ENCODE peak calls at places on chromosomes 5 and 9, in four cellular contexts. Q is PC-3; N is upper lobe of left lung; B is CD8-positive, alpha-beta T cell. T is an unnamed sample.

GRCh38 chr5:177491429-177491945 is 5.9 kb downstream of the PDLIM7 start:
- DNase-seq in Q (peak; percentile 38), N (peak; percentile 89), B (no peak), T (no peak)

GRCh38 chr5:65184780-65185179 is 296.9 kb downstream of the ADAMTS6 start:
- DNase-seq in Q (no peak), N (no peak), B (no peak), T (no peak)

GRCh38 chr5:150505816-150506215 is 2.1 kb upstream of the NDST1 start:
- DNase-seq in Q (no peak), N (no peak), B (no peak), T (no peak)

GRCh38 chr5:95673076-95673475 is 9.7 kb downstream of the SPATA9 start:
- DNase-seq in Q (no peak), N (no peak), B (no peak), T (no peak)

GRCh38 chr9:84843175-84843824 is 173.8 kb downstream of the NTRK2 start:
- DNase-seq in Q (no peak), N (no peak), B (no peak), T (no peak)

GRCh38 chr9:37650873-37651768 is at the start of gene FRMPD1:
- DNase-seq in Q (peak; percentile 58), N (peak; percentile 95), B (peak; percentile 40), T (peak; percentile 50)

GRCh38 chr9:130264414-130265350 is 878 bp upstream of the HMCN2 start:
- DNase-seq in Q (no peak), N (no peak), B (no peak), T (no peak)

GRCh38 chr9:2635922-2636321 is 14.3 kb downstream of the VLDLR start:
- DNase-seq in Q (no peak), N (no peak), B (no peak), T (no peak)

GRCh38 chr5:179243333-179243732 is 101.9 kb downstream of the ADAMTS2 start:
- DNase-seq in Q (no peak), N (no peak), B (no peak), T (no peak)

GRCh38 chr5:6754766-6755165 is 41.5 kb downstream of the TENT4A start:
- DNase-seq in Q (no peak), N (peak; percentile 77), B (no peak), T (no peak)

GRCh38 chr9:34783951-34784487 is 74.1 kb upstream of the CCL21 start:
- DNase-seq in Q (no peak), N (no peak), B (no peak), T (no peak)

GRCh38 chr5:24644757-24645156 is at the start of gene CDH10:
- DNase-seq in Q (no peak), N (no peak), B (no peak), T (peak; percentile 7)

GRCh38 chr9:132878695-132879064 is at the start of gene SPACA9:
- DNase-seq in Q (peak; percentile 40), N (peak; percentile 94), B (no peak), T (no peak)

DNA sequence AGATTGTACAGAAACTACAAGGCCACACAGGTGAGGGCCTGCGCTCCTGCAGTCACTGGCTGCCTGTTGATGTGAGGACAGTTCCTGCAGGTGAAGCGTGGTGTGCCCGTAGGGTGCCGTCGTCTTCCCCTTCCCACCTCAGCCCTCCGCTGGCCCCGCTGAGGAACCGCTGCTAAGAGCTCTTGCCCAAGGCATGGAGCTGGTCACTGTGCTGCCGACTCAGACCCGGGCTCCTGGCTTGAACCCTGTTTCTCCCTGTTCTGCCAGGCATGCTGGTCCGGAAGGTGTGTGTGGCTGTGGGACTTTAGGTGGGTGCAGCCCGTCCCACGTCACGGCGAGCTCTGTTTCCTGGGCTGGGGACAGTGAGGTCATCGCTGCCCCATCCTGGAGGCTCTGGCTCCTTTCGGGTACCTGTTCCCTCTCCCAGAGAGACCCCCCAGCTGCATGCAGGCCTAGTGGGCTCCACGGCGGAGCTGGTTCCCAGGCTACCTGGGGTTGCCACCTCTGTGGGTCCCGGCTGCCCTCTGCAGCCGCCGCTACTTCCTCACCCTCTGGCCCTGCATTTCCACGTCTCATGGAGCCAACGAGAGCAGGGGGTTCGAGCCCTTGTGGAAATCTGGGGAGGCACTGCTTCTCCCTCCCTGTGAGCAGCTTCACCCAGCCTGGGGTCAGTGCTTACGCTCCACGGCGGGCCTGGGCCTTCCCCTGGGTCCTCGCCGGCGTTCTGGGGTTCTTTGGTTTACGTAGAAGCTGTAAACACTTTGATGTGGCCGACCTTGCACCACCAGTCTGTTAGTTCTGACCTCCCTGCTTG is 7.6 kb downstream of the RNU6ATAC start:
- DNase-seq in Q (no peak), N (peak; percentile 67), B (no peak), T (no peak)
- H3K36me3 ChIP-seq in Q (no peaks in the 10 kb centered on the region), N (peaks cover 78% of the 10 kb centered on the region), B (peaks cover 29% of the 10 kb centered on the region), T (peaks cover 42% of the 10 kb centered on the region)

GRCh38 chr9:120936011-120936763 is 9.6 kb upstream of the TRAF1 start:
- DNase-seq in Q (peak; percentile 93), N (peak; percentile 86), B (peak; percentile 86), T (peak; percentile 89)

GRCh38 chr9:120936764-120937122 is 10.1 kb upstream of the TRAF1 start:
- DNase-seq in Q (no peak), N (no peak), B (no peak), T (no peak)

GRCh38 chr9:120934271-120934670 is 7.7 kb upstream of the TRAF1 start:
- DNase-seq in Q (no peak), N (no peak), B (no peak), T (no peak)

GRCh38 chr9:120937127-120937526 is 10.5 kb upstream of the TRAF1 start:
- DNase-seq in Q (no peak), N (no peak), B (no peak), T (no peak)

DNA sequence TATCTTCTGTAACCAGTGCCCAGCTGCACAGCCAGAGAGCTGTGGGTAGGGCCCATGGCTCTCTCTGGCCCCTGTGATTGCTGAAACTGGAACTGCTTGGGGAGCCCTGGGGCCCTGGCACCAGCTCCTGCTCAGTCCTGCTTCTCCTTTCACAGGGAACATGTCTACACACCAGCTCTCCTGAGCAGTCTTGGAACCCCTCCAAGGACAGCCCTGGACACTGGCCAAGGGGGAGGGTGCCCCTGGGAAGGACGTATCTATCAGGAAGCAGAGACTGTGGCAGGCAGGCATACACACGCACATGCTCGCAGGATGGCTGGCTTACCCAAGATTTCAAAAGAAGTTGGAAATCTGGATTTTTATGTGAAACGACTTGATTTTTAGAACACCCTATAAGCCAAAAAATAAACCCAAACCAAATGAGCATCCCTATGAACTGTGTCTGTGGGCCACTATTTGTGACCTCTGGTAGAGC is 8.8 kb upstream of the TRAF1 start:
- DNase-seq in Q (peak; percentile 90), N (no peak), B (no peak), T (peak; percentile 99)
- H3K4me3 ChIP-seq in Q (no peak overlapping the region), N (no peak overlapping the region), B (no peak overlapping the region), T (no peak overlapping the region)

GRCh38 chr5:14487101-14487895 is 94.3 kb upstream of the OTULINL start:
- DNase-seq in Q (no peak), N (peak; percentile 79), B (no peak), T (no peak)
- H3K36me3 ChIP-seq in Q (peaks cover 73% of the 10 kb centered on the region), N (peaks cover 75% of the 10 kb centered on the region), B (no peaks in the 10 kb centered on the region), T (peaks cover 16% of the 10 kb centered on the region)

GRCh38 chr5:142358121-142358520 is 33.3 kb upstream of the SPRY4 start:
- DNase-seq in Q (no peak), N (no peak), B (no peak), T (no peak)
- H3K4me3 ChIP-seq in Q (no peak overlapping the region), N (no peak overlapping the region), B (no peak overlapping the region), T (no peak overlapping the region)

GRCh38 chr9:89445801-89446228 is 52.1 kb downstream of the SEMA4D start:
- DNase-seq in Q (no peak), N (no peak), B (no peak), T (no peak)
- H3K36me3 ChIP-seq in Q (no peaks in the 10 kb centered on the region), N (no peaks in the 10 kb centered on the region), B (peaks cover 26% of the 10 kb centered on the region), T (no peaks in the 10 kb centered on the region)